ENCODE peak calls at places on chromosomes 4 and X, in nine cellular contexts. P, L, C, I, J, M, B, F and X are unnamed samples.

GRCh38 chrX:69236641-69237040 is 71.4 kb upstream of the PJA1 start:
- DNase-seq in P (no peak), L (no peak), C (no peak), I (no peak), J (no peak), M (no peak), B (no peak), F (no peak), X (no peak)

GRCh38 chrX:626745-627509 is 3.7 kb upstream of the SHOX start:
- DNase-seq in P (peak), L (no peak), C (no peak), I (no peak), J (no peak), M (peak), B (no peak), F (no peak), X (no peak)

GRCh38 chrX:16869393-16870094 is 618 bp downstream of the RBBP7 start:
- DNase-seq in P (peak), L (peak), C (no peak), I (peak), J (peak), M (peak), B (peak), F (no peak), X (no peak)

GRCh38 chr4:71609159-71609558 is 174.7 kb downstream of the GC start:
- DNase-seq in P (no peak), L (no peak), C (no peak), I (no peak), J (no peak), M (no peak), B (no peak), F (no peak), X (no peak)

GRCh38 chr4:99273704-99274103 is 17.1 kb downstream of the ADH1A start:
- DNase-seq in P (no peak), L (no peak), C (no peak), I (no peak), J (no peak), M (no peak), B (no peak), F (no peak), X (no peak)

GRCh38 chrX:19514791-19515614 is at the start of gene MAP3K15:
- DNase-seq in P (peak), L (no peak), C (peak), I (peak), J (no peak), M (peak), B (no peak), F (no peak), X (no peak)

GRCh38 chrX:12076046-12076445 is 62.2 kb upstream of the FRMPD4 start:
- DNase-seq in P (no peak), L (no peak), C (no peak), I (no peak), J (peak), M (peak), B (no peak), F (peak), X (no peak)

GRCh38 chr4:15913631-15913970 is 24.9 kb downstream of the FGFBP1 start:
- DNase-seq in P (no peak), L (no peak), C (no peak), I (no peak), J (peak), M (peak), B (no peak), F (peak), X (no peak)

GRCh38 chr4:89129080-89129640 is 17.8 kb downstream of the TIGD2 start:
- DNase-seq in P (no peak), L (no peak), C (no peak), I (no peak), J (peak), M (no peak), B (no peak), F (peak), X (no peak)

GRCh38 chrX:150038977-150039599 is 100.8 kb upstream of the EOLA2 start:
- DNase-seq in P (no peak), L (no peak), C (no peak), I (no peak), J (peak), M (no peak), B (no peak), F (no peak), X (no peak)

GRCh38 chr4:41991916-41992767 is 1.8 kb downstream of the SLC30A9 start:
- DNase-seq in P (no peak), L (no peak), C (no peak), I (no peak), J (peak), M (no peak), B (no peak), F (no peak), X (no peak)

DNA sequence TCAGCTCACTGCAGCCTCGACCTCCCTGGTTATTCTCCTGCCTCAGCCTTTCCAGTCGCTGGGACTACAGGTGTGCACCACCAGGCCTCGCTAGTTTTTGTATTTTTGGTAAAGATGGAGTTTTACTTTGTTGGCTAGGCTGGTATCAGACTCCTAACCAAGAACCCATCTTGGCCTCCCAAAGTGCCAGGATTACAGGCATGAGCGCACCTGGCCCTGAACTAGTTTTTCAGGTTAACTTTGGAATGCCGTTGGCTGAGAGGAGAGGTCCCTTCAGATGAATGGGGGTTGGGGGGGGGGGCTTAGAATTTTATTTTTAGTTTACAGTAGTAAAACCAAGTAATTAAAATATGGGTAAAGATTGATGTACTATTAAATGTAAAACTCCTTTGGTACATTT is 23.4 kb upstream of the CWH43 start:
- DNase-seq in P (no peak), L (no peak), C (no peak), I (no peak), J (no peak), M (no peak), B (no peak), F (no peak), X (no peak)
- H3K4me3 ChIP-seq in P (no peak), L (no peak), C (no peak), I (no peak), J (no peak), M (no peak), B (no peak), F (no peak), X (no peak)

GRCh38 chrX:37684426-37684825 is 1.2 kb upstream of the XK start:
- DNase-seq in P (no peak), L (peak), C (no peak), I (no peak), J (no peak), M (no peak), B (no peak), F (peak), X (no peak)

GRCh38 chrX:37684918-37685317 is 673 bp upstream of the XK start:
- DNase-seq in P (peak), L (no peak), C (no peak), I (no peak), J (no peak), M (peak), B (no peak), F (no peak), X (no peak)

GRCh38 chrX:37685452-37686347 is at the start of gene XK:
- DNase-seq in P (peak), L (peak), C (peak), I (peak), J (no peak), M (peak), B (peak), F (peak), X (no peak)

GRCh38 chrX:37686348-37686736 is 751 bp downstream of the XK start:
- DNase-seq in P (no peak), L (no peak), C (no peak), I (no peak), J (no peak), M (no peak), B (no peak), F (no peak), X (no peak)

GRCh38 chrX:37686979-37687378 is 1.4 kb downstream of the XK start:
- DNase-seq in P (no peak), L (no peak), C (no peak), I (no peak), J (no peak), M (no peak), B (no peak), F (no peak), X (no peak)
- H3K4me3 ChIP-seq in P (no peak), L (peak), C (no peak), I (peak), J (no peak), M (no peak), B (no peak), F (no peak), X (no peak)

DNA sequence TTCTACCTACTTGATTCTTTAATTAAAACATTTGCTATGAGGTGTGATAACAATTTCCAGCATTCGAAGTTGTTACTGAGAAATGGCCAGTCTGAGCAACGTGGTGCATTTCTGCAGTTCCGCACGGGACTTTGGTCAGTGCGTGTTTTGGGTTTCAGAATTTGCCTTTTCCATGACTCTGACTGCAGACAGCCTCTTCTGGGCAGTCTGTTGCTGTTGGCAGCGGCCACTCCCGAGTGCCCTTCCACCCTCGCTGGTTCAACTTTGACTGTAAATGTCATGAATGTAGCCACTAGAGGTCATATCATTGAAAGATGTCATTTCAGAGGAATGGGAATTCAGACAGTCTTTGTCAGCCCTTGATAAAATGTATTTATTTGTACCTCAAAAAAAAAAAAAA is 53.6 kb downstream of the NOP14 start:
- DNase-seq in P (no peak), L (no peak), C (no peak), I (no peak), J (no peak), M (no peak), B (no peak), F (no peak), X (no peak)
- H3K4me3 ChIP-seq in P (no peak), L (no peak), C (no peak), I (no peak), J (no peak), M (no peak), B (no peak), F (no peak), X (no peak)

DNA sequence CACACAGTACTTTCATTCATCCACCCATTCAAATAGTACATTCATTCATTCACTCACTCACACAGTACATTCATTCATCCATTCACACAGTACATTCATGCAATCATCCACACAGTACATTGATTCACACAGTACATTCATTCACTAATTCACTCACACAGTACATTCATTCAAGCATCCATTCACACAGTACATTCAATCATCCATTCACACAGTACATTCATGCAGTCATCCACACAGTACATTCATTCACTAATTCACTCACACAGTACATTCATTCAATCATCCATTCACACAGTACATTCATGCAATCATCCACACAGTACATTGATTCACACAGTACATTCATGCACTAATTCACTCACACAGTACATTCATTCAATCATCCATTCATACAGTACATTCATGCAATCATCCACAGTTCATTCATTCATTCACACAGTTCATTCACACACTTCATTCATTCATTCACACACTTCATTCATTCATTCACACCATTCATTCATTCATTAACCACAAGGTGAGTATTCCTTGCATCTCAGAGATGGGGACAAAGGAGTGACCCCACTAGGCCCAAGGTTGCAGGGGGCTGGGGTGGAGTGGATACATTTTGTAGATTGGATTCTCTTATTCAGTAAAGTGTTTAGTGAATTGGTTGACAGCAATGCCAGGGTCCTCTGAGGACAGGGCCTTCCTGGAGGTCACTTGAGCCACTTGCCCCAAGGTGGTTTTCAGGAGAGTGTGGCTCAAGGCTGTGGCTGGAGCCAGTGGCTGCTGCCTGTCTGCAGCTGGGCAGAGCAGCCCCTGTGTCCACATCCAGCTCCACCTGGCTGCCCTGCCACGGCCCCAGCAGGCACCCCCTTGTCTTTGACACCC is 4.3 kb upstream of the SPON2 start:
- DNase-seq in P (no peak), L (no peak), C (no peak), I (no peak), J (no peak), M (no peak), B (no peak), F (no peak), X (no peak)
- H3K4me3 ChIP-seq in P (no peak), L (no peak), C (no peak), I (no peak), J (no peak), M (no peak), B (no peak), F (no peak), X (no peak)

GRCh38 chr4:137650051-137650450 is 117.8 kb upstream of the PCDH18 start:
- DNase-seq in P (no peak), L (no peak), C (no peak), I (no peak), J (peak), M (no peak), B (no peak), F (peak), X (no peak)

GRCh38 chr4:137644201-137644600 is 111.9 kb upstream of the PCDH18 start:
- DNase-seq in P (no peak), L (no peak), C (no peak), I (no peak), J (peak), M (no peak), B (no peak), F (peak), X (no peak)

GRCh38 chr4:137648531-137648930 is 116.2 kb upstream of the PCDH18 start:
- DNase-seq in P (no peak), L (no peak), C (no peak), I (no peak), J (no peak), M (no peak), B (no peak), F (no peak), X (no peak)

GRCh38 chr4:137651128-137651527 is 118.8 kb upstream of the PCDH18 start:
- DNase-seq in P (no peak), L (no peak), C (no peak), I (no peak), J (peak), M (no peak), B (no peak), F (peak), X (no peak)

DNA sequence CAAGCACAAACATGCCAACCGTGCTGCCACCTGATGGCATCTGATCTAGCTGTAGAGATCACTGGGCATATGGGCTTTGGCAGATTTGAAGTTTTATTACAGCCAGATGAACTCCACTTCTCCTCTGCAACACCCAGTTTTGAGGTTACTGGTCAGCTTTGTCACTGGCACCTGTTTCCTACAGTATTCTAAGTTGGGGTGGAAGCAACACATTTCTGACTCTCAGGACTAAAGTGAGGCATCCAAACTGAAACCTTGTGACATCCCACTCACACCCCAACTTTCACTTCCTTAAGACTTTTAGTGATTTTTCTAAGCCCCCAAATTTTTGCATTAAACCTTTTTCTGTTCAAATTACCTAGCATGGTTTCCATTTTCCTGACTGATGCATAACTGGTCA is 115.1 kb upstream of the PCDH18 start:
- DNase-seq in P (no peak), L (no peak), C (no peak), I (no peak), J (no peak), M (no peak), B (no peak), F (no peak), X (no peak)
- H3K4me3 ChIP-seq in P (no peak), L (no peak), C (no peak), I (no peak), J (no peak), M (no peak), B (no peak), F (no peak), X (no peak)

GRCh38 chr4:91502365-91502764 is 801.4 kb upstream of the GRID2 start:
- DNase-seq in P (peak), L (no peak), C (no peak), I (no peak), J (no peak), M (peak), B (no peak), F (no peak), X (no peak)
- H3K4me3 ChIP-seq in P (no peak), L (no peak), C (no peak), I (no peak), J (no peak), M (no peak), B (no peak), F (no peak), X (no peak)

DNA sequence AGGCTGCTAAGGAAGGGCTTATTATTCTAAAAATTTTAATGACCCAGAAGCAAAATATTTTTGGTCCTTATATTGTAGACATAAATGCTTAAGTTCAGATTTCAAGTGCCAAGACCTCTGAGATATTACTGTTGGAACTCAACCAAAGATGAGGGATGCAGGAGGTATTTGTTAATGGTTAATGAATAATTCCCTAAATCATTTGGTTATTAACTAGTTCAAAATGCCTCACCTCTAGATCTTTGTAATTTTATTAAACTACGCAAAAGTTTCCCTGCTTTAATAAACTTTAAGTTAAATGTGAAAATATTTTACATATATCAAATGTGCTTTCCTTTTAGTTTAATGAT is 497.1 kb downstream of the SPRY1 start:
- DNase-seq in P (no peak), L (no peak), C (no peak), I (no peak), J (peak), M (no peak), B (no peak), F (no peak), X (no peak)
- H3K4me3 ChIP-seq in P (no peak), L (no peak), C (no peak), I (no peak), J (no peak), M (no peak), B (no peak), F (no peak), X (no peak)

DNA sequence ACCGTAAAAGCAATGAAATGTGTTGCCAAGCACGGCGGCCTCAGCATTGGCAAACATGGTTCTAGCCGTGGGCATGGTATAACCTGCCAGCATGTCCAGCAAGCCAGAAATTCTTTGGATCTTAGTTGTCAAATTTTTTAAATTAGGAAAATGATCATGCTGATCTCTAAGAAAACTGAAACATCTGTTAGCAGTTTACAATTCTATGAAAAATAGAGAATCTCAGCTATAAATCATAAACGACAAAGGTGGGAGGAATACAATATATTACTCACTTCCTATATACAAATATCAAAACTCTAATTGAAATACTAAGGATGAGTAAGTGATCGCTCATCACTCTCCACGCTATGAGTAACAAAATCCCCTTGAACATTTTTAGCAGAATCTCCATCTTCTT is 130.3 kb downstream of the ADGRA3 start:
- DNase-seq in P (no peak), L (no peak), C (no peak), I (no peak), J (peak), M (no peak), B (no peak), F (peak), X (no peak)
- H3K4me3 ChIP-seq in P (no peak), L (no peak), C (no peak), I (no peak), J (no peak), M (no peak), B (no peak), F (no peak), X (no peak)